ENCODE peak calls at places on chromosome 14, in seven cellular contexts. J is lung; I is keratinocyte; C is CD8-positive, alpha-beta T cell; K is DND-41; Y is psoas muscle; R is fibroblast of lung. T is an unnamed sample. For H3K36me3 and H3K4me1, the result is how much of the 10 kb centered on the place peaks cover.

GRCh38 chr14:36485773-36486172 is 34.3 kb downstream of the NKX2-1 start:
- DNase-seq in J (no peak), K (no peak), Y (no peak), C (no peak), I (no peak), R (no peak), T (no peak)

GRCh38 chr14:79587194-79587593 is 624.1 kb downstream of the DIO2 start:
- DNase-seq in K (peak), Y (no peak), I (no peak), C (no peak), J (no peak), R (peak), T (no peak)

GRCh38 chr14:95286649-95287048 is 33.1 kb downstream of the CLMN start:
- DNase-seq in K (no peak), I (no peak), R (no peak), Y (no peak), J (no peak), C (no peak), T (no peak)

GRCh38 chr14:71414631-71415403 is 507.6 kb downstream of the PCNX1 start:
- DNase-seq in R (peak), J (no peak), K (no peak), I (no peak), Y (no peak), C (no peak), T (no peak)

GRCh38 chr14:93239869-93240677 is 33.0 kb downstream of the UBR7 start:
- DNase-seq in Y (no peak), I (no peak), J (no peak), C (no peak), K (no peak), R (peak), T (no peak)

GRCh38 chr14:34325493-34325892 is 136.5 kb downstream of the SPTSSA start:
- DNase-seq in K (no peak), Y (no peak), J (no peak), C (no peak), R (no peak), I (no peak), T (no peak)

GRCh38 chr14:36662543-36663403 is 1.1 kb downstream of the PAX9 start:
- DNase-seq in J (no peak), C (no peak), Y (peak), R (no peak), K (no peak), I (no peak), T (no peak)

GRCh38 chr14:103008768-103009342 is 48.5 kb downstream of the CDC42BPB start:
- DNase-seq in J (no peak), Y (peak), C (no peak), R (no peak), I (no peak), K (no peak), T (no peak)

GRCh38 chr14:36316131-36316530 is 4.3 kb downstream of the MBIP start:
- DNase-seq in C (no peak), K (no peak), R (no peak), I (no peak), Y (no peak), J (no peak), T (no peak)

GRCh38 chr14:64708148-64709004 is 4.2 kb downstream of the PLEKHG3 start:
- DNase-seq in I (peak), K (peak), C (no peak), J (no peak), R (no peak), Y (no peak), T (no peak)

GRCh38 chr14:43789458-43789857 is 717.6 kb downstream of the FSCB start:
- DNase-seq in Y (no peak), K (no peak), R (no peak), J (no peak), C (no peak), I (no peak), T (no peak)

GRCh38 chr14:69475194-69475818 is 9.2 kb upstream of the PLEKHD1 start:
- DNase-seq in K (peak), J (no peak), Y (no peak), R (peak), I (no peak), C (no peak), T (no peak)

GRCh38 chr14:82075566-82075965 is 541.9 kb upstream of the SEL1L start:
- DNase-seq in I (no peak), R (no peak), C (no peak), J (no peak), Y (no peak), K (peak), T (peak)

GRCh38 chr14:91067186-91067585 is 6.7 kb upstream of the RPS6KA5 start:
- DNase-seq in R (no peak), J (no peak), C (no peak), K (no peak), Y (no peak), I (no peak), T (no peak)

GRCh38 chr14:95464524-95464923 is 51.9 kb downstream of the SYNE3 start:
- DNase-seq in K (peak), R (no peak), J (no peak), Y (no peak), I (no peak), C (no peak), T (no peak)

GRCh38 chr14:55454264-55455151 is 14.1 kb upstream of the TBPL2 start:
- DNase-seq in C (no peak), K (no peak), Y (no peak), J (no peak), I (peak), R (peak), T (no peak)

DNA sequence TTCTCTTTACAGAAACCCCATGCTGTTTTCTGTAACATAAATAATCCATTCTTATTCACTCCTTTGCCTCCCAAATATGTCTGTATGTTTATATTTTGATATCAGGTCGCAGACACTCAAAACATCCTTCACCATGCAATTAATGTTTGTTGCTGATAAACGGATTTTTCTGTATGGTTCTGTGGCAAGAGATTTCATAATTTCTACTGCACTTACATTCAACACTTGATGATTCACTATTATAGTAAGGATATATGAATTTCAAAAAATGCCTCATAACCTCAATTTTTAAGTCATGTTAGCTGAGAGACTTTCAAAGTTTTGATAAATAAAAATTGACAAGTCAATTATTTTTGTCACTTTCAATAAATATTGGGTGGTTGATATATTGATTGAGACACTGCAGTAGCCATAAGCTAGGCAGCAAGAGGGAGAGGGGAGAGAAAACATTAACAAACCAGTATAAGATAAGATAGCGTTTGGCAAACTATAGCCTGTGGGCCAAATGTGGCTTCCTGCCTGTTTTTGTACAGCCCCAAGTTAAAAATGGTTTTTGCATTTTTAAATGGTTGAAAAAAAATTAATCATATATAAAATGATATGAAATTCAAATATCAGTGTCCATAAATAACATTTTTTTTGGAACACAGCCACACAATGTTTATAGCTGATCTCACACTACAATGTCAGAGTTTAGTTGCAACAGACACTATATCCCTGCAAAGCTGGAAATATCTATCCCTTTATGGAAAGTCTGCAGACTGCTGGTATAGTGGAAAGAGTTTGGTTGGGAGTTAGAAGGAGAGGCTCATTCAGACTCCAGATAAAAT is 18.3 kb downstream of the ALDH6A1 start:
- DNase-seq in Y (no peak), I (no peak), J (no peak), K (no peak), R (peak), C (no peak), T (no peak)
- H3K36me3 ChIP-seq in Y (half or more), I (under half), J (under half), K (under half), R (under half), C (under half), T (under half)

GRCh38 chr14:101838476-101838875 is 77.0 kb downstream of the PPP2R5C start:
- DNase-seq in Y (no peak), K (peak), C (no peak), R (no peak), I (no peak), J (no peak), T (no peak)
- H3K4me1 ChIP-seq in Y (under half), K (half or more), C (half or more), R (under half), I (under half), J (under half), T (under half)

GRCh38 chr14:59503256-59503655 is 18.9 kb downstream of the JKAMP start:
- DNase-seq in Y (no peak), J (no peak), K (no peak), R (no peak), I (no peak), C (no peak), T (no peak)

GRCh38 chr14:59500732-59501131 is 16.4 kb downstream of the JKAMP start:
- DNase-seq in R (no peak), J (no peak), Y (no peak), C (no peak), K (no peak), I (no peak), T (no peak)
- H3K36me3 ChIP-seq in R (under half), J (under half), Y (half or more), C (under half), K (half or more), I (under half), T (under half)

DNA sequence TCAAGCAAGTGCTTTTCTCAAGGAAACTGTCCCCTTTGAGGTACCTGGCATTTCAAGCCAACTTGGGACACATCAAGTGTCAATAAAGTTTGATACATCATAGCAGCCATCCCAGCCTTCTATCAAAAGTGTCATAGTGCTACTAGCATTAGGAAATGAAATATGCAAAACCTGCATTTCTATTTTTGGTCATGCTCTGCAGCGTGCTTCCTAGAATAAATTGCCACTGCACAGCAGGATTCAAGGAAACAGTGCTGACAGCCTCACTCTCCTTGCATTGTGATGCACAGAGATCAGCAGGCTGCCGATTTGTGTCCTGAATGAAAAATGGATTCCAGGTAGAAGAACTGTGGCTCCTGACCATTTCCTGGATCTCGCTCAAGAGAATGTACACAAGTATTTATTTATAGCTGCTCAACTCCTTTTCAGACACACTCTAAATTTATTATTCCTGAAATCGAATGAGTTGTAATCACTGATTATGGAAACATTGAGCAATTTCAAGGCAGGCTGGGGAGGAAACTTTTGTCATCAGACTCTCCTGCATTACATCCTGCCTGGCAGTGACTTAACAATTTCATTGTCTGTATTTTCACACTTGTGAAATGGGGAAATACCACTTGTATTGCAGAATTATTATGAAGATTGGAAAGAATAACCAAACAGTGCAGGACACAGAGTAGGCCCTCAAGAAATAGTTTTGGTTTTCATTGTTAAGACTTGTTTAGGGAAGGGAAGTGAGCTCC is 120.9 kb downstream of the SLC38A6 start:
- DNase-seq in J (no peak), C (no peak), Y (no peak), R (peak), K (no peak), I (no peak), T (peak)
- H3K4me1 ChIP-seq in J (under half), C (under half), Y (under half), R (under half), K (under half), I (under half), T (under half)

GRCh38 chr14:50762001-50762930 is 68.7 kb downstream of the NIN start:
- DNase-seq in J (no peak), R (peak), I (no peak), Y (no peak), K (no peak), C (no peak), T (no peak)
- H3K36me3 ChIP-seq in J (under half), R (under half), I (under half), Y (half or more), K (half or more), C (half or more), T (under half)

DNA sequence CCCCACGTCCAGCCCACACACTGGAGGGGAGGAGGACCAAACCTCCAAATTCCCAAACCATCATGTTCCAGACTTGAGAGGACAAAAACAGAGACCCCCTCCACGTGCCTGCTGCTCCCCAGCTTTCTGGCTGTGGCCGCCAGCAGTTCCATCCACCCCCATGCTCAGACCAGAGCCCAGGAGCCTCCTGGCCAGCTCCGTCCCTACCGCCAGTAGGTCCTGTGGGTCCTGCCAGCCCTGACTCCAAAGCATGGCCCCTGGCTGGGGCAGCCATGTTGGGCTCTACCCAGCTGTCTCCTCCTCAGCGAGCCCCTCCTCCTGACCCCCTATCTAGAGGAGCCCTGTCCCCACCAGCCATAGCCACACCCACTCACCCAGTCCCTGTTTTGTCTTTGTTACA is 227.3 kb upstream of the RTL1 start:
- DNase-seq in J (peak), C (no peak), I (no peak), R (no peak), K (no peak), Y (no peak), T (no peak)
- H3K4me1 ChIP-seq in J (under half), C (under half), I (under half), R (under half), K (under half), Y (under half), T (under half)

DNA sequence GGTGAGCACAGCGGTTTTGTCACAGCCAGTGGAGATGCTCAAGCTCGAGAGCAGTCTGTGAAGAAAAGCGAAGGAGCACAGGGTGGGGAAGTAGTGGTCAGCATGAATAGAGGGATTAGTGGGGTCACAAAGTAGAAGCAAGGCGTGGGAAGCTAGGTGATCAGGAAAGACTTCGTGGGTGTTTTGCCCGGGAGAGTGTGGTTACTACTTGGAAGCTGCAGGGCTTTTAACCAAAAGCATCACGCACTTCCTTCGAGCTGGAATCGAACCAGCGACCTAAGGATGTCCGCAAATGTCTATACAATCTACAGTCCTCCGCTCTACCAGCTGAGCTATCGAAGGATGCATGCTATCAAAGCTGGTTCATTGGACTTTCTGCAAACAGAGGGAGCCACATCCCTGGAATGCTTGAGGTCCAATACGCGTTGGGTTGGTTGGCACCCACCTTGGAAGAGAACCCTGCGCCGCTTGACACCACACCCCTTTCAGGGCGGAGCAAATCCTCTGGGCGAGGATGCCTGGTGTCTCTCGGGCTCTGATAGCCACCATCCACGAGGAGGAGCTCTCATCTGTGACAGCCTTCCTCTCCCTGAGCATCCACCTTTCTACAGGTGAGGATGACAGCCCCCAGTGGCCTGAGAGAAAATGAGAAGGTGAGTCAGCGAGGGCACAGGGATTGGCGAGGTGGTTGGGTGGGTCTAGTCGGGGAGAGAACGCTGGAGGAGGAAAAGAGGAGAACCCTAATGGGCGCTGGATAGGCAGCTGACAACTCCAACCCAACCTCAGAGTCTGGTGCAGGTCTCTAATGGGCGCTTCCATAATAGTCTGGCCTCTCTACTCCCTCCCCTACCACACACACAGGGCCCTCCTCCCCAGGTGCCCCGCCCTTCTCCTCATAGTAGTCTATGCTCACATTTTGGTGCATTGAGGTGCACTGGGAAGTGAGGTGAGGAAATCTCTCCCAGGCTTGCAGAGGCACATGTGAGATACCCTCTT is 16.0 kb upstream of the OR6S1 start:
- DNase-seq in Y (no peak), C (no peak), R (no peak), K (no peak), J (no peak), I (peak), T (peak)
- H3K36me3 ChIP-seq in Y (under half), C (under half), R (under half), K (under half), J (under half), I (under half), T (under half)

DNA sequence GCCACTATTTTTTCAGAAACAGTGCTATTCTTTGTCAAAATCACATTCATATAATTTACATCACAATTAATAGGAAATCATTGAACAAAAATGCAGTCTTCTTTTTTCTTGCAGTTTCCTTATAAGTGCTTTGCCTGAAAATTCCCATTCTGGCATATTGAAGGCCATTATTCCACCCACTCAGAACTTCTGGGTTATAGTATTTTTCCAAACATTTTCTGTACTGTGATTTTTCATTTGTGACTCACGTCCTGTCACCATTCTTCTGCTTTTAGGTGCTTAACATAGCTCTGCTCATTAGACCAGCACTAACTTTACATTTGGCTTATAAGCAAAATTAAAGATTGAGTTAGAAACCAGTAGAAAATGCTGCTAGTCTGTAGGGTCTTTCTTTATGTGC is 241.0 kb upstream of the NPAS3 start:
- DNase-seq in K (no peak), J (no peak), C (no peak), R (peak), Y (no peak), I (no peak), T (no peak)
- H3K4me1 ChIP-seq in K (under half), J (under half), C (under half), R (under half), Y (under half), I (under half), T (under half)

GRCh38 chr14:30585204-30585603 is 26.2 kb downstream of the G2E3 start:
- DNase-seq in C (no peak), Y (no peak), J (no peak), K (no peak), I (no peak), R (no peak), T (no peak)

GRCh38 chr14:30582376-30582775 is 23.4 kb downstream of the G2E3 start:
- DNase-seq in J (no peak), C (no peak), R (no peak), K (no peak), I (no peak), Y (no peak), T (no peak)

GRCh38 chr14:30584058-30584630 is 25.2 kb downstream of the G2E3 start:
- DNase-seq in J (no peak), C (no peak), R (peak), I (no peak), K (no peak), Y (no peak), T (no peak)

GRCh38 chr14:30588873-30589272 is 29.9 kb downstream of the G2E3 start:
- DNase-seq in J (no peak), Y (no peak), K (no peak), I (no peak), R (no peak), C (no peak), T (no peak)

DNA sequence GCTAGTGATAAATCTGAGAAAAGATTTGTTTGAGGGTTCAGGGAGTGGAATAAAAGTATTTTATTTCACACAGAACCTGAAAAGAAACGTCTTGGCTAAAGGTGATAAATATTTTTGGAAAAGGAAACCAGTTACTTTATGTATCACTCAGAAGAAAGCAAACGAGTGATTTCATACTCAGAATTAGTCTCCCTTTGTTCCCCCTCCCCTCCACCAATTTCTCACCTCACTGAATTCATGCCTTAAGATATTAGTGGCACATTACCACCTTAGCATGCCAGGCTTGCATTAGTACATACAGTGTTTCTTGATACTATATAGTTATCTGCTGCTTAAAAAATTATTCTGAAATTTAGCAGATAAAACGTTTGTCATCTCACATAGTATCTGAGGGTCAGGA is 28.2 kb downstream of the G2E3 start:
- DNase-seq in J (no peak), I (no peak), C (no peak), R (no peak), K (no peak), Y (no peak), T (no peak)
- H3K36me3 ChIP-seq in J (under half), I (under half), C (under half), R (under half), K (half or more), Y (under half), T (under half)

T was measured in iPS DF 6.9.